ENCODE peak calls at places on chromosomes 6 and 20, in nine cellular contexts. One of them, this sample, is unnamed.
A peak's percentile ranks its signal among the peaks of the same experiment; 100 is the strongest.

GRCh38 chr6:134065706-134066105 is 13.3 kb upstream of the SLC2A12 start:
- DNase-seq in right cardiac atrium: no peak
- DNase-seq in ovary: no peak
- DNase-seq in neural progenitor cell: peak; percentile 52
- DNase-seq in CD8-positive, alpha-beta memory T cell: no peak
- DNase-seq in left lung: no peak
- DNase-seq in CD8-positive, alpha-beta T cell: peak; percentile 7
- DNase-seq in IMR-90: peak; percentile 32
- DNase-seq in mucosa of descending colon: no peak
- DNase-seq in this sample: no peak

GRCh38 chr6:85574932-85575598 is 18.6 kb downstream of the SNX14 start:
- DNase-seq in right cardiac atrium: no peak
- DNase-seq in ovary: no peak
- DNase-seq in neural progenitor cell: no peak
- DNase-seq in CD8-positive, alpha-beta memory T cell: no peak
- DNase-seq in left lung: no peak
- DNase-seq in CD8-positive, alpha-beta T cell: no peak
- DNase-seq in IMR-90: peak; percentile 89
- DNase-seq in mucosa of descending colon: no peak
- DNase-seq in this sample: no peak

GRCh38 chr6:128337619-128338018 is 182.8 kb downstream of the PTPRK start:
- DNase-seq in right cardiac atrium: no peak
- DNase-seq in ovary: no peak
- DNase-seq in neural progenitor cell: no peak
- DNase-seq in CD8-positive, alpha-beta memory T cell: no peak
- DNase-seq in left lung: no peak
- DNase-seq in CD8-positive, alpha-beta T cell: no peak
- DNase-seq in IMR-90: peak; percentile 32
- DNase-seq in mucosa of descending colon: no peak
- DNase-seq in this sample: no peak

GRCh38 chr20:57397693-57398108 is 6.5 kb downstream of the RBM38 start:
- DNase-seq in right cardiac atrium: peak; percentile 55
- DNase-seq in ovary: peak; percentile 48
- DNase-seq in neural progenitor cell: no peak
- DNase-seq in CD8-positive, alpha-beta memory T cell: peak; percentile 73
- DNase-seq in left lung: no peak
- DNase-seq in CD8-positive, alpha-beta T cell: peak; percentile 71
- DNase-seq in IMR-90: no peak
- DNase-seq in mucosa of descending colon: peak; percentile 83
- DNase-seq in this sample: peak; percentile 68

GRCh38 chr20:54200487-54201267 is 7.2 kb upstream of the PFDN4 start:
- DNase-seq in right cardiac atrium: no peak
- DNase-seq in ovary: no peak
- DNase-seq in neural progenitor cell: no peak
- DNase-seq in CD8-positive, alpha-beta memory T cell: no peak
- DNase-seq in left lung: no peak
- DNase-seq in CD8-positive, alpha-beta T cell: no peak
- DNase-seq in IMR-90: no peak
- DNase-seq in mucosa of descending colon: no peak
- DNase-seq in this sample: no peak

GRCh38 chr20:46468508-46468907 is 44.9 kb downstream of the ZNF334 start:
- DNase-seq in right cardiac atrium: no peak
- DNase-seq in ovary: no peak
- DNase-seq in neural progenitor cell: peak; percentile 26
- DNase-seq in CD8-positive, alpha-beta memory T cell: no peak
- DNase-seq in left lung: no peak
- DNase-seq in CD8-positive, alpha-beta T cell: no peak
- DNase-seq in IMR-90: no peak
- DNase-seq in mucosa of descending colon: no peak
- DNase-seq in this sample: no peak

GRCh38 chr6:11538049-11538798 is 675 bp downstream of the TMEM170B start:
- DNase-seq in right cardiac atrium: peak; percentile 75
- DNase-seq in ovary: peak; percentile 52
- DNase-seq in neural progenitor cell: peak; percentile 73
- DNase-seq in CD8-positive, alpha-beta memory T cell: peak; percentile 17
- DNase-seq in left lung: peak; percentile 51
- DNase-seq in CD8-positive, alpha-beta T cell: peak; percentile 29
- DNase-seq in IMR-90: no peak
- DNase-seq in mucosa of descending colon: peak; percentile 69
- DNase-seq in this sample: peak; percentile 57

GRCh38 chr20:45300961-45301360 is 5.7 kb upstream of the RBPJL start:
- DNase-seq in right cardiac atrium: peak; percentile 61
- DNase-seq in ovary: no peak
- DNase-seq in neural progenitor cell: peak; percentile 68
- DNase-seq in CD8-positive, alpha-beta memory T cell: no peak
- DNase-seq in left lung: no peak
- DNase-seq in CD8-positive, alpha-beta T cell: peak; percentile 17
- DNase-seq in IMR-90: peak; percentile 19
- DNase-seq in mucosa of descending colon: no peak
- DNase-seq in this sample: peak; percentile 72

GRCh38 chr6:74851598-74851997 is 354.3 kb downstream of the COL12A1 start:
- DNase-seq in right cardiac atrium: no peak
- DNase-seq in ovary: no peak
- DNase-seq in neural progenitor cell: no peak
- DNase-seq in CD8-positive, alpha-beta memory T cell: no peak
- DNase-seq in left lung: no peak
- DNase-seq in CD8-positive, alpha-beta T cell: no peak
- DNase-seq in IMR-90: peak; percentile 60
- DNase-seq in mucosa of descending colon: no peak
- DNase-seq in this sample: no peak

GRCh38 chr20:45328451-45328850 is 19.8 kb downstream of the SDC4 start:
- DNase-seq in right cardiac atrium: no peak
- DNase-seq in ovary: no peak
- DNase-seq in neural progenitor cell: no peak
- DNase-seq in CD8-positive, alpha-beta memory T cell: no peak
- DNase-seq in left lung: no peak
- DNase-seq in CD8-positive, alpha-beta T cell: no peak
- DNase-seq in IMR-90: no peak
- DNase-seq in mucosa of descending colon: no peak
- DNase-seq in this sample: no peak

GRCh38 chr6:166143011-166143410 is 24.6 kb downstream of the TBXT start:
- DNase-seq in right cardiac atrium: no peak
- DNase-seq in ovary: no peak
- DNase-seq in neural progenitor cell: no peak
- DNase-seq in CD8-positive, alpha-beta memory T cell: no peak
- DNase-seq in left lung: no peak
- DNase-seq in CD8-positive, alpha-beta T cell: no peak
- DNase-seq in IMR-90: no peak
- DNase-seq in mucosa of descending colon: no peak
- DNase-seq in this sample: no peak

GRCh38 chr6:168925671-168926070 is 328.0 kb downstream of the THBS2 start:
- DNase-seq in right cardiac atrium: no peak
- DNase-seq in ovary: no peak
- DNase-seq in neural progenitor cell: no peak
- DNase-seq in CD8-positive, alpha-beta memory T cell: no peak
- DNase-seq in left lung: no peak
- DNase-seq in CD8-positive, alpha-beta T cell: no peak
- DNase-seq in IMR-90: no peak
- DNase-seq in mucosa of descending colon: no peak
- DNase-seq in this sample: no peak

GRCh38 chr6:169617562-169617961 is 84.3 kb downstream of the WDR27 start:
- DNase-seq in right cardiac atrium: no peak
- DNase-seq in ovary: no peak
- DNase-seq in neural progenitor cell: no peak
- DNase-seq in CD8-positive, alpha-beta memory T cell: no peak
- DNase-seq in left lung: no peak
- DNase-seq in CD8-positive, alpha-beta T cell: no peak
- DNase-seq in IMR-90: no peak
- DNase-seq in mucosa of descending colon: no peak
- DNase-seq in this sample: no peak

GRCh38 chr20:58464838-58465237 is 50.4 kb downstream of the APCDD1L start:
- DNase-seq in right cardiac atrium: no peak
- DNase-seq in ovary: no peak
- DNase-seq in neural progenitor cell: no peak
- DNase-seq in CD8-positive, alpha-beta memory T cell: no peak
- DNase-seq in left lung: no peak
- DNase-seq in CD8-positive, alpha-beta T cell: no peak
- DNase-seq in IMR-90: no peak
- DNase-seq in mucosa of descending colon: no peak
- DNase-seq in this sample: no peak

GRCh38 chr6:18352001-18352400 is 35.1 kb upstream of the RNF144B start:
- DNase-seq in right cardiac atrium: no peak
- DNase-seq in ovary: no peak
- DNase-seq in neural progenitor cell: no peak
- DNase-seq in CD8-positive, alpha-beta memory T cell: no peak
- DNase-seq in left lung: no peak
- DNase-seq in CD8-positive, alpha-beta T cell: no peak
- DNase-seq in IMR-90: peak; percentile 35
- DNase-seq in mucosa of descending colon: no peak
- DNase-seq in this sample: no peak

GRCh38 chr6:20875369-20875963 is 341.2 kb downstream of the CDKAL1 start:
- DNase-seq in right cardiac atrium: no peak
- DNase-seq in ovary: peak; percentile 35
- DNase-seq in neural progenitor cell: peak; percentile 33
- DNase-seq in CD8-positive, alpha-beta memory T cell: no peak
- DNase-seq in left lung: no peak
- DNase-seq in CD8-positive, alpha-beta T cell: no peak
- DNase-seq in IMR-90: peak; percentile 45
- DNase-seq in mucosa of descending colon: no peak
- DNase-seq in this sample: no peak

GRCh38 chr20:60469829-60470228 is 511.6 kb downstream of the CDH26 start:
- DNase-seq in right cardiac atrium: no peak
- DNase-seq in ovary: no peak
- DNase-seq in neural progenitor cell: no peak
- DNase-seq in CD8-positive, alpha-beta memory T cell: no peak
- DNase-seq in left lung: no peak
- DNase-seq in CD8-positive, alpha-beta T cell: no peak
- DNase-seq in IMR-90: no peak
- DNase-seq in mucosa of descending colon: no peak
- DNase-seq in this sample: no peak

GRCh38 chr20:60467078-60467477 is 508.9 kb downstream of the CDH26 start:
- DNase-seq in right cardiac atrium: no peak
- DNase-seq in ovary: no peak
- DNase-seq in neural progenitor cell: no peak
- DNase-seq in CD8-positive, alpha-beta memory T cell: no peak
- DNase-seq in left lung: no peak
- DNase-seq in CD8-positive, alpha-beta T cell: no peak
- DNase-seq in IMR-90: no peak
- DNase-seq in mucosa of descending colon: no peak
- DNase-seq in this sample: no peak

GRCh38 chr20:60466683-60467022 is 508.4 kb downstream of the CDH26 start:
- DNase-seq in right cardiac atrium: no peak
- DNase-seq in ovary: no peak
- DNase-seq in neural progenitor cell: no peak
- DNase-seq in CD8-positive, alpha-beta memory T cell: no peak
- DNase-seq in left lung: no peak
- DNase-seq in CD8-positive, alpha-beta T cell: no peak
- DNase-seq in IMR-90: no peak
- DNase-seq in mucosa of descending colon: no peak
- DNase-seq in this sample: no peak

GRCh38 chr20:60465993-60466682 is 507.9 kb downstream of the CDH26 start:
- DNase-seq in right cardiac atrium: no peak
- DNase-seq in ovary: no peak
- DNase-seq in neural progenitor cell: no peak
- DNase-seq in CD8-positive, alpha-beta memory T cell: no peak
- DNase-seq in left lung: no peak
- DNase-seq in CD8-positive, alpha-beta T cell: no peak
- DNase-seq in IMR-90: no peak
- DNase-seq in mucosa of descending colon: no peak
- DNase-seq in this sample: no peak

GRCh38 chr20:60467771-60468170 is 509.5 kb downstream of the CDH26 start:
- DNase-seq in right cardiac atrium: no peak
- DNase-seq in ovary: no peak
- DNase-seq in neural progenitor cell: no peak
- DNase-seq in CD8-positive, alpha-beta memory T cell: no peak
- DNase-seq in left lung: no peak
- DNase-seq in CD8-positive, alpha-beta T cell: no peak
- DNase-seq in IMR-90: no peak
- DNase-seq in mucosa of descending colon: no peak
- DNase-seq in this sample: no peak
- H3K9me3 ChIP-seq in right cardiac atrium: no peaks in the 10 kb centered on the region
- H3K9me3 ChIP-seq in ovary: no peaks in the 10 kb centered on the region
- H3K9me3 ChIP-seq in neural progenitor cell: no peaks in the 10 kb centered on the region
- H3K9me3 ChIP-seq in CD8-positive, alpha-beta memory T cell: no peaks in the 10 kb centered on the region
- H3K9me3 ChIP-seq in left lung: no peaks in the 10 kb centered on the region
- H3K9me3 ChIP-seq in CD8-positive, alpha-beta T cell: no peaks in the 10 kb centered on the region
- H3K9me3 ChIP-seq in IMR-90: peaks cover 5% of the 10 kb centered on the region
- H3K9me3 ChIP-seq in mucosa of descending colon: no peaks in the 10 kb centered on the region
- H3K9me3 ChIP-seq in this sample: no peaks in the 10 kb centered on the region

DNA sequence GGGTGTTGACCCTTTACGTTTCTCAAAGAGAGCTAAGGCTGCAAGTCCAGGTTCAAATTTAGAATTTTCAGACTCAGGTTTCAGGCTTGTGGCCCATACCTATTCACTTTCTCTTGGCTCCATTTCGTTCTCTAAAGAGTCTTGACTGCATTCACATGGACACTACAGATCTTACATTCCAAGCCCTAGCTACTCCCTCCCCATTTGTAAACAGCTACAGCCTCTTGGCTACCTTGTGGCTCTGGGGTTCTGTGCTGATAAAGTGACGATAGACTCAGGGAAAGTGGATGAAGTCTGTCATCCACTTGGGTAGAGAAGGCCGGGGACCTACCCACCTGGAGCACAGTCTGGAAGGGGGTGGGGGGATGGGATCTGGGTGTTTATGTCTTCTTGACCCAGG is 503.3 kb downstream of the LMBRD1 start:
- DNase-seq in right cardiac atrium: no peak
- DNase-seq in ovary: no peak
- DNase-seq in neural progenitor cell: no peak
- DNase-seq in CD8-positive, alpha-beta memory T cell: no peak
- DNase-seq in left lung: no peak
- DNase-seq in CD8-positive, alpha-beta T cell: no peak
- DNase-seq in IMR-90: no peak
- DNase-seq in mucosa of descending colon: no peak
- DNase-seq in this sample: no peak
- H3K4me1 ChIP-seq in right cardiac atrium: peaks cover 2% of the 10 kb centered on the region
- H3K4me1 ChIP-seq in ovary: no peaks in the 10 kb centered on the region
- H3K4me1 ChIP-seq in neural progenitor cell: no peaks in the 10 kb centered on the region
- H3K4me1 ChIP-seq in CD8-positive, alpha-beta memory T cell: no peaks in the 10 kb centered on the region
- H3K4me1 ChIP-seq in left lung: no peaks in the 10 kb centered on the region
- H3K4me1 ChIP-seq in CD8-positive, alpha-beta T cell: no peaks in the 10 kb centered on the region
- H3K4me1 ChIP-seq in IMR-90: no peaks in the 10 kb centered on the region
- H3K4me1 ChIP-seq in mucosa of descending colon: no peaks in the 10 kb centered on the region
- H3K4me1 ChIP-seq in this sample: no peaks in the 10 kb centered on the region

GRCh38 chr6:3737831-3738210 is 13.7 kb downstream of the PXDC1 start:
- DNase-seq in right cardiac atrium: no peak
- DNase-seq in ovary: no peak
- DNase-seq in neural progenitor cell: no peak
- DNase-seq in CD8-positive, alpha-beta memory T cell: no peak
- DNase-seq in left lung: no peak
- DNase-seq in CD8-positive, alpha-beta T cell: no peak
- DNase-seq in IMR-90: no peak
- DNase-seq in mucosa of descending colon: no peak
- DNase-seq in this sample: peak; percentile 33
- H3K4me3 ChIP-seq in right cardiac atrium: no peak overlapping the region
- H3K4me3 ChIP-seq in ovary: no peak overlapping the region
- H3K4me3 ChIP-seq in neural progenitor cell: no peak overlapping the region
- H3K4me3 ChIP-seq in CD8-positive, alpha-beta memory T cell: no peak overlapping the region
- H3K4me3 ChIP-seq in left lung: no peak overlapping the region
- H3K4me3 ChIP-seq in CD8-positive, alpha-beta T cell: no peak overlapping the region
- H3K4me3 ChIP-seq in IMR-90: no peak overlapping the region
- H3K4me3 ChIP-seq in mucosa of descending colon: no peak overlapping the region
- H3K4me3 ChIP-seq in this sample: no peak overlapping the region

DNA sequence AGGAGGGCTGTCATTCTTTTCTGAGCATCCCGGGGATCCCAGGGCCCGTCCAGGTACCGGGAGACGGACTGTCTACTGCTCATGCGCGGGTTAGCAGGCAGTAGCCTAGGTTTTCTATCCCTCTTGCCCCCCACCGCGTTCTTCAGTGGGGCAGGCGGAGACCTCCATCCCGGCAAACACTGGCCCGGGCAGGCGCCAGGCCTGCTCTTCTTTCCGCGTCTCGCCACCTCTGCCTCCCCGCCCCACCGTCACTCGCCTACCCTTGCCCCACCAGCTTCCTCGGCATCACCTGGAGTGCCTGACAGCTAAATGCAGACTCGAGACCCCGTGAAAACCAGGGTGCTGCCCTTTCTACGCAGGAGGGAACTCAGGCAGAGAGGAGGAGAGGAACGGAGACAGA is 1937.7 kb upstream of the DEFB115 start:
- DNase-seq in right cardiac atrium: no peak
- DNase-seq in ovary: no peak
- DNase-seq in neural progenitor cell: no peak
- DNase-seq in CD8-positive, alpha-beta memory T cell: no peak
- DNase-seq in left lung: no peak
- DNase-seq in CD8-positive, alpha-beta T cell: no peak
- DNase-seq in IMR-90: no peak
- DNase-seq in mucosa of descending colon: no peak
- DNase-seq in this sample: no peak
- H3K9me3 ChIP-seq in right cardiac atrium: no peaks in the 10 kb centered on the region
- H3K9me3 ChIP-seq in ovary: no peaks in the 10 kb centered on the region
- H3K9me3 ChIP-seq in neural progenitor cell: peaks cover 6% of the 10 kb centered on the region
- H3K9me3 ChIP-seq in CD8-positive, alpha-beta memory T cell: no peaks in the 10 kb centered on the region
- H3K9me3 ChIP-seq in left lung: no peaks in the 10 kb centered on the region
- H3K9me3 ChIP-seq in CD8-positive, alpha-beta T cell: no peaks in the 10 kb centered on the region
- H3K9me3 ChIP-seq in IMR-90: peaks cover 21% of the 10 kb centered on the region
- H3K9me3 ChIP-seq in mucosa of descending colon: peaks cover 10% of the 10 kb centered on the region
- H3K9me3 ChIP-seq in this sample: peaks cover 4% of the 10 kb centered on the region